ENCODE peak calls at places on chromosome 17, in four cellular contexts. R, F, D and C are unnamed samples.
A peak's percentile ranks its signal among the peaks of the same experiment; 100 is the strongest.

GRCh38 chr17:1304962-1305361 is 25.5 kb downstream of the TRARG1 start:
- DNase-seq in R (no peak), D (no peak), F (no peak), C (no peak)

GRCh38 chr17:49218941-49219913 is 8.7 kb downstream of the ABI3 start:
- DNase-seq in D (no peak), R (peak; percentile 60), F (no peak), C (peak; percentile 75)

GRCh38 chr17:37388266-37388665 is 12.5 kb downstream of the C17orf78 start:
- DNase-seq in D (no peak), R (no peak), F (peak; percentile 88), C (no peak)

GRCh38 chr17:44608732-44609435 is 47.4 kb upstream of the MEIOC start:
- DNase-seq in F (no peak), D (no peak), R (no peak), C (no peak)

GRCh38 chr17:81189670-81190530 is 23.9 kb upstream of the AATK start:
- DNase-seq in F (no peak), R (no peak), D (no peak), C (no peak)

GRCh38 chr17:76911299-76912007 is 43.2 kb downstream of the MGAT5B start:
- DNase-seq in D (no peak), F (no peak), R (no peak), C (no peak)

GRCh38 chr17:81738801-81739393 is 26.8 kb downstream of the SLC25A10 start:
- DNase-seq in R (peak; percentile 39), F (no peak), D (no peak), C (no peak)

GRCh38 chr17:58335061-58335731 is 6.6 kb upstream of the TSPOAP1 start:
- DNase-seq in R (peak; percentile 60), F (no peak), D (no peak), C (peak; percentile 60)

GRCh38 chr17:74410001-74410443 is 21.9 kb upstream of the GPRC5C start:
- DNase-seq in D (no peak), F (no peak), R (no peak), C (no peak)

GRCh38 chr17:1398900-1399299 is 1.1 kb downstream of the YWHAE start:
- DNase-seq in F (peak; percentile 40), D (no peak), R (no peak), C (no peak)

GRCh38 chr17:69712801-69713311 is 298.4 kb downstream of the MAP2K6 start:
- DNase-seq in R (no peak), F (no peak), D (no peak), C (no peak)

GRCh38 chr17:4802228-4802627 is at the start of gene C17orf114:
- DNase-seq in R (no peak), D (no peak), F (no peak), C (no peak)

GRCh38 chr17:6474906-6475305 is 30.7 kb downstream of the PIMREG start:
- DNase-seq in D (no peak), R (no peak), F (no peak), C (no peak)

GRCh38 chr17:44071198-44071520 is 624 bp downstream of the G6PC3 start:
- DNase-seq in R (no peak), D (no peak), F (peak; percentile 88), C (no peak)

GRCh38 chr17:77846531-77847085 is 111.9 kb upstream of the TNRC6C start:
- DNase-seq in F (no peak), R (peak; percentile 38), D (no peak), C (peak; percentile 26)

GRCh38 chr17:16916557-16916920 is 55.4 kb downstream of the TNFRSF13B start:
- DNase-seq in D (no peak), R (peak; percentile 14), F (no peak), C (no peak)

GRCh38 chr17:56918916-56919315 is 5.1 kb upstream of the TRIM25 start:
- DNase-seq in F (no peak), R (no peak), D (no peak), C (no peak)

GRCh38 chr17:48610282-48611211 is at the start of gene HOXB7:
- DNase-seq in F (peak; percentile 62), R (peak; percentile 67), D (peak; percentile 27), C (peak; percentile 86)

GRCh38 chr17:55089955-55090573 is 121.5 kb downstream of the STXBP4 start:
- DNase-seq in R (no peak), F (peak; percentile 18), D (no peak), C (no peak)

GRCh38 chr17:57471941-57472368 is 215.6 kb downstream of the MSI2 start:
- DNase-seq in R (no peak), F (no peak), D (no peak), C (no peak)

GRCh38 chr17:58305626-58306025 is 23.0 kb downstream of the TSPOAP1 start:
- DNase-seq in R (no peak), D (no peak), F (no peak), C (no peak)

GRCh38 chr17:17561408-17562144 is 29.9 kb downstream of the PEMT start:
- DNase-seq in D (no peak), R (peak; percentile 91), F (no peak), C (peak; percentile 59)

GRCh38 chr17:330993-331701 is 21.5 kb downstream of the RPH3AL start:
- DNase-seq in D (peak; percentile 75), F (no peak), R (no peak), C (peak; percentile 37)

GRCh38 chr17:27631409-27631755 is 394 bp downstream of the LGALS9 start:
- DNase-seq in F (no peak), D (no peak), R (no peak), C (no peak)

GRCh38 chr17:70780031-70780430 is 610.7 kb downstream of the KCNJ2 start:
- DNase-seq in D (no peak), F (peak; percentile 55), R (no peak), C (no peak)

GRCh38 chr17:2239882-2240430 is 63.6 kb downstream of the SMG6 start:
- DNase-seq in F (peak; percentile 96), R (no peak), D (peak; percentile 55), C (no peak)

DNA sequence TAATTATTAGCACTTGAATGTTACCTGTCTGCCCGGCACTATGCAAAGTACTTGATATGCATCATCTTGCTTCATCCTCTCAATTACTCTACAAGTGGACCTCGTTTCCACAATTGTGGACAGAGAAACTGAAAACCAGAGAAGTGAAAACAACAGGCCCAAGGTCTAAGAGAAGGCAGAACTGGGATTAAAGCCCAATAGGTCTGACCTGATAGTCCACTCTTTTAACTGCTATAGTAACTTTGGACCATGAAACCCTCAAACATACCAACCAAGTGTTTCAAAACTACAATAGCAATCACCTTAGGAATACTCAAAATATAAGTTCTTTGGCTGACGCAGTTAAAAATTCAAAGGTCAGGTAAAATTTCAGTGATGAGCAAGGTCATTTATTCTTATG is 7.3 kb downstream of the STAT3 start:
- DNase-seq in D (no peak), F (no peak), R (no peak), C (no peak)
- H3K4me3 ChIP-seq in D (no peak overlapping the region), F (no peak overlapping the region), R (no peak overlapping the region), C (no peak overlapping the region)

DNA sequence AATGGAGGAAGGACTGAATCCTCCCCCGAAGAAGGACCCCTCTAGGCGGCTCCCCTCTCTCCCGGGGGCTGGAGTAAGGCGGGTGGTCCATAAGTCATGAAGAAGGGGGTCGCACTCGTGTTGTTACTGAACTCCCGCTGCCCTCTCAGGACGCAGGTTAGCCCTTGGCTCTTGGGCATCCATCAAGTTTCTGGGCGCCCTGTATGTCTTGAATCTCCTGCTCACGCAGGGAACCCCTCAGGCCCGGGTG is 916 bp downstream of the TRAF4 start:
- DNase-seq in D (no peak), R (no peak), F (no peak), C (no peak)
- H3K4me1 ChIP-seq in D (peaks cover 32% of the 10 kb centered on the region), R (peaks cover 77% of the 10 kb centered on the region), F (peaks cover 16% of the 10 kb centered on the region), C (peaks cover 49% of the 10 kb centered on the region)

GRCh38 chr17:46195217-46195855 is 2.1 kb upstream of the KANSL1 start:
- DNase-seq in R (no peak), D (no peak), F (no peak), C (peak; percentile 46)

GRCh38 chr17:46193246-46193625 is at the start of gene KANSL1:
- DNase-seq in R (peak; percentile 92), F (peak; percentile 87), D (peak; percentile 92), C (peak; percentile 96)

GRCh38 chr17:46195939-46196338 is 2.7 kb upstream of the KANSL1 start:
- DNase-seq in D (no peak), R (no peak), F (no peak), C (no peak)

GRCh38 chr17:46193626-46194392 is 580 bp upstream of the KANSL1 start:
- DNase-seq in D (peak; percentile 96), R (peak; percentile 97), F (peak; percentile 88), C (peak; percentile 96)

DNA sequence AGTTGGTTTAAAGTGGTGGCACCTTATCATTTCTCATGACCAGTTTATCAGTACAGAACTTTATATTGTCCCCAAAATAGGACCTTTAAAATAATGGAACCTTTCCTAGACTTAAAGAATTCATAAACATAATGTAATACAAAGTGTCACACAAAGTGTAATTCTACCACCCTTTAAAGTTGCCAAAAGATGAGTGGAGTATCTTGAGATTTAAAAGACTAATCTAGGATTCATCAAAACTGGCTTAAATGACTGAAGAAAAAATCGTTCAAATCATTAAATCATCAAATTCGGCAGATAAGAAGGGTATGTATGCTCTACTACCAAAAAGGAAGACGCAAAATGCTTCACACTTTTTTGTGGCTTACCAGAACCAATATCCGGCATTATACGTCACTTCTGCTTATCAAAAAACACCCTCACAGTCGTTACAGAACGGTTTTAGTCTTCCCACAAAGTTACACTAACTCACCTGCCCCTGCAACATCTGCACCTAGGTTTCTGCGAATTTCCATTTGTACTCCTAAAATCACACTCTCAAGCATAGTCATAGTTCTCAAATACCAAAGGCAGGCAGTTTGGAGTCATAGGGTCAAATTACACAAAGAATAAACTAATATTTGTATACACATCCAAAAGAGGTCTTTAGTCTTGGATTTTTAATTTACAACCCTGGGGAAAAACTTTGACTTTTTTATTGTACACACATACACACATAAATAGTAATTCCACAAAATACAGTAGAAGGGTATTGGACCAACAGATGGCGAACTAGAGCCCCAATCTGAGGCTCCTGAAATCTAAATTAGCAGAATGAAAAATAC is 1.4 kb upstream of the KANSL1 start:
- DNase-seq in R (no peak), F (peak; percentile 59), D (no peak), C (no peak)
- TF ChIP-seq CTCF in R (peak; percentile 37), F (peak; percentile 63), D (peak; percentile 66), C (no peak)

DNA sequence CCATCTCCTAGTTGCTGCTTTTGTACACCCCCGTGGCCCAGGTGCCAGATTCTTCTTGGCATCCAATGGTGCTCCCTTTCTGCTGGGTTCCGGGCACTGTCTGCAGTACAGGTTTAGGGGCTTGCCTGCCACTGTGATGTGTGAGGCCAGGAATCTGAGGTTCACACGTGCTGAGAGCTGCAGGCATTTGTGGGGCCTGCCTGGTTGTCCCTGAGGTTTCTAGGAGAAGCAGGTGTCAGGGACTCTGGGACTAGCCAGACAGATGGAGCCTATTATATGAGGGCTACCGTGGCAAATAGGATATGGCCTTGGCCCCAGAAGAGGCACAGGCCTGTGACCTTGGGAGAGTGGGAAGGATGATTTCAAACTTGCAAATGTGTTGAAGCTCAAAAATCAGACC is 29.3 kb downstream of the NDEL1 start:
- DNase-seq in R (no peak), F (no peak), D (no peak), C (no peak)
- H3K4me3 ChIP-seq in R (no peak overlapping the region), F (no peak overlapping the region), D (no peak overlapping the region), C (no peak overlapping the region)